ENCODE peak calls at places on chromosomes 2 and 18, in eight cellular contexts. W, A, M, G, Q, N, L and I are unnamed samples. For H3K36me3, the result is how much of the 10 kb centered on the place peaks cover.

GRCh38 chr2:5520352-5520996 is 171.7 kb upstream of the SOX11 start:
- DNase-seq in W (no peak), A (no peak), M (no peak), G (peak), Q (peak), N (peak), L (no peak), I (no peak)

GRCh38 chr2:319059-319600 is 31.2 kb upstream of the ALKAL2 start:
- DNase-seq in W (no peak), A (no peak), M (no peak), G (no peak), Q (no peak), N (no peak), L (no peak), I (no peak)

GRCh38 chr2:172643142-172643541 is 87.3 kb downstream of the PDK1 start:
- DNase-seq in W (no peak), A (no peak), M (no peak), G (peak), Q (no peak), N (no peak), L (no peak), I (no peak)

GRCh38 chr2:232117413-232117812 is 155.9 kb downstream of the DIS3L2 start:
- DNase-seq in W (peak), A (no peak), M (no peak), G (no peak), Q (peak), N (no peak), L (no peak), I (peak)

GRCh38 chr2:28452534-28453081 is 43.3 kb upstream of the PLB1 start:
- DNase-seq in W (peak), A (peak), M (peak), G (peak), Q (peak), N (peak), L (peak), I (peak)

GRCh38 chr2:101327863-101328394 is 19.4 kb upstream of the RNF149 start:
- DNase-seq in W (peak), A (no peak), M (no peak), G (no peak), Q (peak), N (no peak), L (no peak), I (no peak)

GRCh38 chr2:70094978-70095832 is 7.9 kb downstream of the PCBP1 start:
- DNase-seq in W (no peak), A (no peak), M (peak), G (peak), Q (no peak), N (peak), L (peak), I (no peak)

GRCh38 chr2:3131636-3132326 is 245.8 kb downstream of the EIPR1 start:
- DNase-seq in W (no peak), A (no peak), M (no peak), G (no peak), Q (peak), N (no peak), L (no peak), I (peak)

GRCh38 chr18:46469186-46469915 is 187.7 kb downstream of the LOXHD1 start:
- DNase-seq in W (peak), A (no peak), M (no peak), G (no peak), Q (peak), N (no peak), L (no peak), I (peak)

GRCh38 chr2:239240480-239240881 is 160.3 kb downstream of the HDAC4 start:
- DNase-seq in W (no peak), A (no peak), M (no peak), G (no peak), Q (peak), N (no peak), L (no peak), I (no peak)

GRCh38 chr2:38115216-38116012 is 39.5 kb upstream of the CYP1B1 start:
- DNase-seq in W (peak), A (peak), M (peak), G (peak), Q (peak), N (peak), L (peak), I (peak)
- H3K4me3 ChIP-seq in W (no peak), A (no peak), M (no peak), G (no peak), Q (no peak), N (no peak), L (no peak), I (no peak)

GRCh38 chr2:37215255-37215654 is 16.1 kb downstream of the CEBPZ start:
- DNase-seq in W (no peak), A (no peak), M (no peak), G (no peak), Q (no peak), N (no peak), L (no peak), I (no peak)
- H3K36me3 ChIP-seq in W (under half), A (half or more), M (under half), G (under half), Q (half or more), N (half or more), L (under half), I (under half)

GRCh38 chr2:210480079-210480478 is 3.5 kb upstream of the LANCL1 start:
- DNase-seq in W (no peak), A (no peak), M (no peak), G (no peak), Q (no peak), N (no peak), L (no peak), I (no peak)

GRCh38 chr2:210476194-210477128 is at the start of gene LANCL1:
- DNase-seq in W (peak), A (peak), M (peak), G (peak), Q (peak), N (peak), L (peak), I (peak)

GRCh38 chr2:210477496-210477895 is 937 bp upstream of the LANCL1 start:
- DNase-seq in W (peak), A (no peak), M (peak), G (peak), Q (peak), N (peak), L (peak), I (peak)

GRCh38 chr2:210480764-210481163 is 4.2 kb upstream of the LANCL1 start:
- DNase-seq in W (no peak), A (no peak), M (no peak), G (no peak), Q (no peak), N (no peak), L (no peak), I (no peak)

DNA sequence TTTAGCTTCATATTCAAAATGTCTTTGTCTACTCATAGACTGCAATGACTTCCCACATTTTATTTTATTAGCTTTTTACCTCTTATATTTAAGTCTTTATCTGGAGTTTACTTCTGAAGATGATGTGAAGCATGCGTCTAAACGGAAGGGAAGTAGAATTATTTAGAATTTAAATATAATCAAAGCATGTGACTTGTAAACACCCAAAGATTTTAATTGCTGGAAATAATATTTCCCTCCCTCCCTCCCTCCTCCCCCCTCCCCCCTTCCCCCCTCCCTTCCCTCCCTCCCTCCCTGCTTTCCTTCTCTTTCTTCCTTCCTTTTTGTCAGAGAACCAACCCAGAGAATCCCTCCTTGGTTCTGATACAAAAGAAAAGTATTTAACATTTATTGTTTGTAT is 2.1 kb upstream of the LANCL1 start:
- DNase-seq in W (no peak), A (no peak), M (no peak), G (no peak), Q (no peak), N (no peak), L (no peak), I (no peak)
- H3K4me3 ChIP-seq in W (no peak), A (no peak), M (no peak), G (no peak), Q (no peak), N (no peak), L (no peak), I (no peak)

GRCh38 chr2:112006076-112006410 is 49.0 kb upstream of the TMEM87B start:
- DNase-seq in W (no peak), A (no peak), M (no peak), G (peak), Q (no peak), N (no peak), L (no peak), I (no peak)
- H3K36me3 ChIP-seq in W (under half), A (under half), M (under half), G (under half), Q (half or more), N (half or more), L (under half), I (under half)